ENCODE peak calls at places on chromosomes 11 and 22, in ten cellular contexts. T is lung, N is OCI-LY7, F is heart right ventricle, G is HAP-1, O is A549, U is right lobe of liver, H is kidney, W is H9, Z is GM23248. E is an unnamed sample.

GRCh38 chr11:69874984-69875673 is 55.9 kb upstream of the FGF3 start:
- DNase-seq in T (no peak), N (no peak), F (no peak), G (no peak), O (no peak), U (peak; percentile 33), H (peak; percentile 46), W (peak; percentile 25), Z (no peak), E (peak; percentile 61)

GRCh38 chr11:19979519-19979845 is 180.8 kb downstream of the DBX1 start:
- DNase-seq in T (no peak), N (no peak), F (no peak), G (no peak), O (no peak), U (no peak), H (no peak), W (no peak), Z (no peak), E (no peak)

GRCh38 chr11:100748153-100748552 is 61.1 kb downstream of the ARHGAP42 start:
- DNase-seq in T (no peak), N (no peak), F (no peak), G (no peak), O (no peak), U (no peak), H (no peak), W (no peak), Z (no peak), E (no peak)

GRCh38 chr11:125768256-125769046 is 10.2 kb downstream of the PATE2 start:
- DNase-seq in T (no peak), N (no peak), F (no peak), G (no peak), O (no peak), U (no peak), H (peak; percentile 66), W (no peak), Z (no peak), E (no peak)

GRCh38 chr11:87726511-87726910 is 448.7 kb downstream of the RAB38 start:
- DNase-seq in T (no peak), N (no peak), F (no peak), G (peak; percentile 20), O (no peak), U (no peak), H (no peak), W (no peak), Z (no peak), E (no peak)

GRCh38 chr11:2203440-2204259 is 32.0 kb upstream of the TH start:
- DNase-seq in T (no peak), N (no peak), F (no peak), G (no peak), O (no peak), U (peak; percentile 36), H (peak; percentile 76), W (no peak), Z (no peak), E (peak; percentile 58)

GRCh38 chr11:47433991-47434786 is 8.0 kb upstream of the PSMC3 start:
- DNase-seq in T (no peak), N (no peak), F (no peak), G (no peak), O (no peak), U (peak; percentile 91), H (no peak), W (no peak), Z (peak; percentile 96), E (peak; percentile 63)

GRCh38 chr11:109033627-109034340 is 368.9 kb downstream of the DDX10 start:
- DNase-seq in T (no peak), N (no peak), F (no peak), G (no peak), O (no peak), U (no peak), H (no peak), W (no peak), Z (peak; percentile 98), E (no peak)

GRCh38 chr22:22213231-22213630 is 31.4 kb upstream of the VPREB1 start:
- DNase-seq in T (no peak), N (no peak), F (no peak), G (no peak), O (no peak), U (no peak), H (no peak), W (no peak), Z (no peak), E (no peak)

GRCh38 chr11:1270476-1270875 is 39.0 kb downstream of the TOLLIP start:
- DNase-seq in T (no peak), N (no peak), F (no peak), G (no peak), O (no peak), U (no peak), H (peak; percentile 63), W (no peak), Z (no peak), E (no peak)

GRCh38 chr11:61138940-61139339 is 22.3 kb downstream of the VPS37C start:
- DNase-seq in T (no peak), N (no peak), F (no peak), G (no peak), O (no peak), U (no peak), H (peak; percentile 64), W (no peak), Z (peak; percentile 81), E (no peak)

GRCh38 chr11:34788642-34789041 is 127.5 kb downstream of the APIP start:
- DNase-seq in T (no peak), N (no peak), F (no peak), G (no peak), O (no peak), U (no peak), H (no peak), W (no peak), Z (no peak), E (no peak)

GRCh38 chr11:108498046-108498815 is at the start of gene POGLUT3:
- DNase-seq in T (peak; percentile 45), N (no peak), F (peak; percentile 48), G (peak; percentile 62), O (peak; percentile 29), U (peak; percentile 75), H (peak; percentile 88), W (peak; percentile 56), Z (peak; percentile 75), E (peak; percentile 48)

GRCh38 chr11:124669193-124669592 is 4.3 kb downstream of the SIAE start:
- DNase-seq in T (peak; percentile 54), N (peak; percentile 59), F (peak; percentile 61), G (peak; percentile 47), O (peak; percentile 48), U (peak; percentile 55), H (no peak), W (peak; percentile 51), Z (peak; percentile 63), E (no peak)

GRCh38 chr11:40037005-40037404 is 1422.4 kb downstream of the LRRC4C start:
- DNase-seq in T (no peak), N (no peak), F (no peak), G (no peak), O (no peak), U (no peak), H (no peak), W (peak; percentile 25), Z (no peak), E (no peak)

GRCh38 chr11:82873919-82874333 is 26.3 kb downstream of the PRCP start:
- DNase-seq in T (no peak), N (no peak), F (no peak), G (no peak), O (no peak), U (no peak), H (no peak), W (no peak), Z (no peak), E (no peak)
- H3K4me1 ChIP-seq in T (peaks cover 2% of the 10 kb centered on the region), N (no peaks in the 10 kb centered on the region), F (peaks cover 38% of the 10 kb centered on the region), G (peaks cover 34% of the 10 kb centered on the region), O (no peaks in the 10 kb centered on the region), U (peaks cover 9% of the 10 kb centered on the region), H (peaks cover 11% of the 10 kb centered on the region), W (peaks cover 2% of the 10 kb centered on the region), Z (peaks cover 5% of the 10 kb centered on the region), E (peaks cover 12% of the 10 kb centered on the region)

GRCh38 chr22:25818541-25818940 is 76.6 kb downstream of the MYO18B start:
- DNase-seq in T (no peak), N (no peak), F (no peak), G (no peak), O (no peak), U (no peak), H (no peak), W (no peak), Z (no peak), E (no peak)

GRCh38 chr22:25817092-25817943 is 75.3 kb downstream of the MYO18B start:
- DNase-seq in T (no peak), N (no peak), F (no peak), G (no peak), O (no peak), U (no peak), H (no peak), W (no peak), Z (no peak), E (no peak)

GRCh38 chr22:25814685-25815084 is 72.7 kb downstream of the MYO18B start:
- DNase-seq in T (no peak), N (no peak), F (no peak), G (no peak), O (no peak), U (no peak), H (no peak), W (no peak), Z (no peak), E (no peak)

GRCh38 chr22:25815561-25815960 is 73.6 kb downstream of the MYO18B start:
- DNase-seq in T (no peak), N (no peak), F (no peak), G (no peak), O (no peak), U (no peak), H (no peak), W (no peak), Z (no peak), E (no peak)

GRCh38 chr22:25816522-25817059 is 74.6 kb downstream of the MYO18B start:
- DNase-seq in T (no peak), N (no peak), F (no peak), G (no peak), O (no peak), U (no peak), H (no peak), W (no peak), Z (no peak), E (no peak)
- H3K4me1 ChIP-seq in T (no peaks in the 10 kb centered on the region), N (no peaks in the 10 kb centered on the region), F (no peaks in the 10 kb centered on the region), G (no peaks in the 10 kb centered on the region), O (no peaks in the 10 kb centered on the region), U (no peaks in the 10 kb centered on the region), H (no peaks in the 10 kb centered on the region), W (no peaks in the 10 kb centered on the region), Z (no peaks in the 10 kb centered on the region), E (no peaks in the 10 kb centered on the region)

DNA sequence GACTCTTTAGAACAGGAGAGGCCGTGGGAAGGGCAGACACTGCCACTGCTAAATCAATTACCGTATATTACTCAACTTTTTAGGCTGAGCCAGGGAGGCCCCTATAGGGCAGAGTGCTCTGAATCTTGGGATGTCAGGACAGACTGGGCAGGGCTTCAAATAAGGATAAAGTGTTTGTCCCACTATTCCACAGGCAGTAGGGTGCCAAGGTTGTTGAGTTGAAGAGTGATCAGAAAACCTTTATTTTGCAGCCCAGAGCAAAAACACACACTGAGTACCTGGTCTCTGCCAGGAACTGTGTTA is 1.6 kb upstream of the B4GAT1 start:
- DNase-seq in T (no peak), N (no peak), F (no peak), G (no peak), O (no peak), U (peak; percentile 68), H (no peak), W (no peak), Z (no peak), E (no peak)
- H3K4me1 ChIP-seq in T (peaks cover 16% of the 10 kb centered on the region), N (peaks cover 30% of the 10 kb centered on the region), F (peaks cover 39% of the 10 kb centered on the region), G (peaks cover 19% of the 10 kb centered on the region), O (peaks cover 30% of the 10 kb centered on the region), U (peaks cover 18% of the 10 kb centered on the region), H (peaks cover 18% of the 10 kb centered on the region), W (no peaks in the 10 kb centered on the region), Z (peaks cover 14% of the 10 kb centered on the region), E (peaks cover 19% of the 10 kb centered on the region)

GRCh38 chr22:30705710-30706651 is 11.3 kb downstream of the OSBP2 start:
- DNase-seq in T (no peak), N (peak; percentile 5), F (no peak), G (no peak), O (no peak), U (no peak), H (no peak), W (no peak), Z (peak; percentile 94), E (no peak)
- H3K4me1 ChIP-seq in T (no peaks in the 10 kb centered on the region), N (peaks cover 8% of the 10 kb centered on the region), F (no peaks in the 10 kb centered on the region), G (no peaks in the 10 kb centered on the region), O (peaks cover 7% of the 10 kb centered on the region), U (no peaks in the 10 kb centered on the region), H (no peaks in the 10 kb centered on the region), W (no peaks in the 10 kb centered on the region), Z (peaks cover 23% of the 10 kb centered on the region), E (no peaks in the 10 kb centered on the region)